ENCODE peak calls at places on chromosomes 2 and 18, in four cellular contexts. B, H, I and N are unnamed samples.

GRCh38 chr2:127872354-127872753 is 13.4 kb downstream of the AMMECR1L start:
- DNase-seq in B (no peak), I (no peak), H (no peak), N (no peak)

GRCh38 chr18:63263444-63263843 is 56.1 kb downstream of the BCL2 start:
- DNase-seq in B (no peak), H (no peak), I (no peak), N (no peak)

GRCh38 chr18:48095726-48096125 is 165.3 kb upstream of the SMAD2 start:
- DNase-seq in I (no peak), H (no peak), B (no peak), N (no peak)

GRCh38 chr2:241540766-241541561 is 17.6 kb upstream of the BOK start:
- DNase-seq in H (peak; percentile 71), B (peak; percentile 73), I (peak; percentile 34), N (peak; percentile 63)

GRCh38 chr18:54269924-54270844 is 867 bp downstream of the POLI start:
- DNase-seq in H (peak; percentile 43), B (peak; percentile 91), I (peak; percentile 56), N (peak; percentile 20)

GRCh38 chr18:2178036-2178435 is 393.3 kb downstream of the METTL4 start:
- DNase-seq in B (no peak), H (no peak), I (no peak), N (no peak)

GRCh38 chr2:127176371-127177311 is 43.5 kb downstream of the CYP27C1 start:
- DNase-seq in H (no peak), I (no peak), B (no peak), N (no peak)

GRCh38 chr2:119104414-119104813 is 54.1 kb downstream of the C1QL2 start:
- DNase-seq in B (no peak), H (no peak), I (no peak), N (no peak)

GRCh38 chr2:239161711-239162140 is 239.1 kb downstream of the HDAC4 start:
- DNase-seq in I (no peak), H (no peak), B (no peak), N (no peak)

GRCh38 chr2:71935291-71935848 is 212.3 kb downstream of the CYP26B1 start:
- DNase-seq in H (peak; percentile 34), B (no peak), I (no peak), N (no peak)

GRCh38 chr2:59074071-59074470 is 832.9 kb upstream of the FANCL start:
- DNase-seq in I (no peak), B (no peak), H (no peak), N (no peak)

GRCh38 chr2:177334940-177335543 is 57.5 kb upstream of the AGPS start:
- DNase-seq in H (no peak), I (peak; percentile 69), B (peak; percentile 50), N (no peak)

GRCh38 chr2:88442501-88442900 is 10.0 kb downstream of the FOXI3 start:
- DNase-seq in H (no peak), B (no peak), I (no peak), N (no peak)

GRCh38 chr2:21431078-21431477 is 307.3 kb downstream of the TDRD15 start:
- DNase-seq in B (no peak), I (no peak), H (no peak), N (no peak)

GRCh38 chr18:25873833-25874232 is 216.6 kb downstream of the SS18 start:
- DNase-seq in I (no peak), B (no peak), H (no peak), N (no peak)

GRCh38 chr2:118046628-118047210 is 32.8 kb upstream of the CCDC93 start:
- DNase-seq in B (peak; percentile 46), H (no peak), I (peak; percentile 70), N (no peak)

GRCh38 chr2:85959826-85960225 is 71.0 kb upstream of the ST3GAL5 start:
- DNase-seq in B (no peak), I (no peak), H (no peak), N (no peak)

GRCh38 chr2:109513749-109514588 is 99.8 kb downstream of the SEPTIN10 start:
- DNase-seq in I (no peak), B (peak; percentile 96), H (no peak), N (no peak)

GRCh38 chr2:96342085-96342484 is 6.5 kb downstream of the NCAPH start:
- DNase-seq in H (no peak), B (peak; percentile 71), I (no peak), N (no peak)

GRCh38 chr2:69701100-69701945 is 40.6 kb upstream of the ANXA4 start:
- DNase-seq in I (no peak), H (no peak), B (no peak), N (no peak)

GRCh38 chr2:188364033-188364432 is 72.4 kb downstream of the GULP1 start:
- DNase-seq in B (no peak), H (no peak), I (no peak), N (no peak)

GRCh38 chr2:113272463-113272862 is 6.3 kb downstream of the PAX8 start:
- DNase-seq in I (no peak), B (no peak), H (no peak), N (no peak)

GRCh38 chr2:9771481-9772017 is 71.7 kb upstream of the TAF1B start:
- DNase-seq in B (no peak), I (no peak), H (no peak), N (no peak)

DNA sequence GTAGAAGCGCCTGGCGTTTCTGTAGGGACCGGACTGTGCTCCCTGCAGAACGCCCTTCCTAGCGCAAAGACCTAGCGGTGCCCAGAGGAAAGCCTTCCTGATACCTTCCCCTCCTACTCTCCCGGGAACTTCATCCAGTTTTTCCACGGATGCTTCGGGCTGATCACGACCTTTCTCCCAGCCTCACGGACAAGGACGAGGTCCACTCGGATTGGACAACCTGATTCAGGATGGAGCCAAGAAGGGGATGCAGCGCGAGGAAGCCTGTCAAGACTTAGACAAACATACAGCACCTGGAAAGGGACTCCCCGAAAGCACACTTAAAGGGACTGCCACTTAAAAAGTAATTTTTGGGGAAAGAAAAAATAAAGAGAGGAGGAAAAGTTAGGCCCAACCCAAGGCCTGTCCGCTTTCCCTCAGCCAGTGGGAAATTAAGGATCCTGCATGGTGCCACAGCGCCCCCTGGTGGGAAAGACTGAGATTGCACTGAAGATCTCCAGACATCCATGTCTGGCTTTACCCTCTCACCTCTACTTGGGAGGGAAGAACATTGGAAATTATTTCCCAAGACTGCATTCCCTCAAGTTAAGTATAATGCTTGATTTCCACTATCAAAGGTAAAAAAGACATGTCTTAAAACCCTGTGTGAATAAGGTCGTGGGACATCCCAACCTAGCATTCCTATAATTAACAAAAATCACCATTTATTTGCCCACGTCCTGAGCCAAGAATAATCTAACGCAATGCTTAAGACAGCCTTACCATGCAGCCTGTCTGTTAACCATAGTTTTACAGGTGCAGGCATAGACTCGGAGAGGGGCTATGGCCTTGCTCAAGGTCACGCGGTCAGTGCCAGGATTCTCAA is 13.4 kb upstream of the COPS8 start:
- DNase-seq in H (peak; percentile 92), I (peak; percentile 59), B (peak; percentile 61), N (peak; percentile 71)
- TF ChIP-seq CTCF in H (peak; percentile 99), I (peak; percentile 98), B (peak; percentile 94), N (peak; percentile 98)

GRCh38 chr2:38466849-38467767 is 90.0 kb upstream of the ATL2 start:
- DNase-seq in I (no peak), H (no peak), B (no peak), N (no peak)
- TF ChIP-seq CTCF in I (no peak), H (no peak), B (no peak), N (no peak)

GRCh38 chr2:12567411-12567810 is 149.3 kb upstream of the TRIB2 start:
- DNase-seq in I (no peak), B (no peak), H (no peak), N (no peak)
- TF ChIP-seq CTCF in I (no peak), B (no peak), H (no peak), N (no peak)

GRCh38 chr18:40524881-40525280 is 1430.2 kb upstream of the PIK3C3 start:
- DNase-seq in B (no peak), H (no peak), I (no peak), N (no peak)

GRCh38 chr18:40531061-40531460 is 1424.0 kb upstream of the PIK3C3 start:
- DNase-seq in I (no peak), H (no peak), B (no peak), N (no peak)

GRCh38 chr18:40534748-40535147 is 1420.3 kb upstream of the PIK3C3 start:
- DNase-seq in B (no peak), I (no peak), H (no peak), N (no peak)

GRCh38 chr18:40529478-40529877 is 1425.6 kb upstream of the PIK3C3 start:
- DNase-seq in B (no peak), I (no peak), H (no peak), N (no peak)
- TF ChIP-seq CTCF in B (no peak), I (no peak), H (no peak), N (no peak)